ENCODE peak calls at places on chromosomes 13 and 19, in ten cellular contexts. J, K, P, M, V, U, Y, W, F and S are unnamed samples.

GRCh38 chr13:84315527-84315926 is 433.3 kb upstream of the SLITRK1 start:
- DNase-seq in J (no peak), K (no peak), P (no peak), M (no peak), V (no peak), U (no peak), Y (no peak), W (no peak), F (no peak), S (no peak)

GRCh38 chr19:3338541-3339181 is 27.7 kb upstream of the NFIC start:
- DNase-seq in J (peak; percentile 37), K (no peak), P (no peak), M (peak; percentile 59), V (no peak), U (peak; percentile 20), Y (peak; percentile 34), W (no peak), F (no peak), S (peak; percentile 7)

GRCh38 chr19:24062222-24062621 is 24.8 kb upstream of the ZNF254 start:
- DNase-seq in J (no peak), K (no peak), P (no peak), M (no peak), V (no peak), U (no peak), Y (no peak), W (no peak), F (no peak), S (no peak)

GRCh38 chr13:33262069-33262487 is 23.5 kb downstream of the STARD13 start:
- DNase-seq in J (peak; percentile 32), K (no peak), P (no peak), M (no peak), V (no peak), U (no peak), Y (no peak), W (no peak), F (no peak), S (no peak)

GRCh38 chr19:15372891-15373301 is 6.7 kb downstream of the AKAP8 start:
- DNase-seq in J (no peak), K (no peak), P (no peak), M (no peak), V (no peak), U (no peak), Y (no peak), W (no peak), F (no peak), S (no peak)

GRCh38 chr13:20132052-20132634 is 28.7 kb downstream of the GJA3 start:
- DNase-seq in J (no peak), K (no peak), P (no peak), M (no peak), V (no peak), U (no peak), Y (no peak), W (no peak), F (no peak), S (no peak)

GRCh38 chr19:51365211-51366049 is 758 bp downstream of the ETFB start:
- DNase-seq in J (peak; percentile 31), K (no peak), P (peak; percentile 65), M (no peak), V (peak; percentile 29), U (no peak), Y (no peak), W (no peak), F (peak; percentile 39), S (peak; percentile 49)

GRCh38 chr19:50331187-50332013 is 2.2 kb upstream of the KCNC3 start:
- DNase-seq in J (no peak), K (no peak), P (no peak), M (no peak), V (no peak), U (no peak), Y (no peak), W (no peak), F (no peak), S (no peak)

GRCh38 chr19:21835429-21835809 is 563 bp downstream of the ZNF43 start:
- DNase-seq in J (no peak), K (no peak), P (no peak), M (no peak), V (no peak), U (no peak), Y (no peak), W (no peak), F (no peak), S (no peak)

GRCh38 chr19:10137751-10138682 is 18.3 kb upstream of the EIF3G start:
- DNase-seq in J (no peak), K (peak; percentile 56), P (no peak), M (no peak), V (no peak), U (no peak), Y (no peak), W (no peak), F (peak; percentile 32), S (no peak)

GRCh38 chr19:53328967-53329366 is 4.6 kb upstream of the ZNF845 start:
- DNase-seq in J (peak; percentile 70), K (no peak), P (peak; percentile 5), M (no peak), V (no peak), U (peak; percentile 37), Y (no peak), W (peak; percentile 2), F (peak; percentile 21), S (peak; percentile 17)

GRCh38 chr19:35090795-35091214 is 24.8 kb upstream of the FXYD3 start:
- DNase-seq in J (no peak), K (no peak), P (no peak), M (no peak), V (no peak), U (no peak), Y (no peak), W (no peak), F (no peak), S (no peak)

GRCh38 chr13:32429406-32429909 is 1.5 kb upstream of the N4BP2L1 start:
- DNase-seq in J (no peak), K (no peak), P (no peak), M (no peak), V (no peak), U (no peak), Y (no peak), W (no peak), F (no peak), S (no peak)

GRCh38 chr19:47228937-47229673 is 1.9 kb downstream of the BBC3 start:
- DNase-seq in J (no peak), K (no peak), P (peak; percentile 58), M (peak; percentile 38), V (peak; percentile 36), U (peak; percentile 30), Y (peak; percentile 22), W (no peak), F (no peak), S (no peak)

GRCh38 chr19:42540071-42540553 is 11.8 kb upstream of the CEACAM1 start:
- DNase-seq in J (no peak), K (no peak), P (no peak), M (no peak), V (no peak), U (no peak), Y (no peak), W (no peak), F (no peak), S (no peak)

GRCh38 chr13:46134961-46135522 is 30.2 kb upstream of the CPB2 start:
- DNase-seq in J (no peak), K (no peak), P (peak; percentile 62), M (no peak), V (no peak), U (no peak), Y (no peak), W (no peak), F (no peak), S (no peak)

GRCh38 chr19:55305491-55305890 is 19.6 kb downstream of the TMEM150B start:
- DNase-seq in J (peak; percentile 31), K (peak; percentile 67), P (peak; percentile 45), M (peak; percentile 56), V (no peak), U (peak; percentile 44), Y (peak; percentile 55), W (no peak), F (no peak), S (peak; percentile 78)

GRCh38 chr13:101535192-101535746 is 82.8 kb downstream of the ITGBL1 start:
- DNase-seq in J (no peak), K (no peak), P (peak; percentile 55), M (no peak), V (no peak), U (no peak), Y (no peak), W (no peak), F (peak; percentile 28), S (no peak)

GRCh38 chr19:31430381-31430780 is 81.1 kb upstream of the TSHZ3 start:
- DNase-seq in J (no peak), K (no peak), P (no peak), M (no peak), V (no peak), U (no peak), Y (no peak), W (no peak), F (no peak), S (no peak)

GRCh38 chr13:76225815-76226489 is 589.8 kb downstream of the LMO7 start:
- DNase-seq in J (no peak), K (no peak), P (peak; percentile 69), M (no peak), V (peak; percentile 86), U (no peak), Y (no peak), W (no peak), F (peak; percentile 27), S (no peak)

GRCh38 chr19:611506-611869 is 21.8 kb downstream of the HCN2 start:
- DNase-seq in J (no peak), K (no peak), P (peak; percentile 93), M (no peak), V (peak; percentile 98), U (peak; percentile 71), Y (peak; percentile 64), W (peak; percentile 67), F (peak; percentile 69), S (no peak)

GRCh38 chr13:33542309-33543088 is 256.9 kb upstream of the STARD13 start:
- DNase-seq in J (peak; percentile 99), K (peak; percentile 80), P (peak; percentile 100), M (peak; percentile 97), V (peak; percentile 99), U (peak; percentile 99), Y (peak; percentile 98), W (peak; percentile 92), F (peak; percentile 99), S (peak; percentile 85)

GRCh38 chr19:1956868-1957492 is 16.0 kb downstream of the CSNK1G2 start:
- DNase-seq in J (no peak), K (peak; percentile 87), P (no peak), M (no peak), V (no peak), U (no peak), Y (no peak), W (no peak), F (no peak), S (no peak)

GRCh38 chr13:50596776-50597203 is 246.7 kb downstream of the DLEU7 start:
- DNase-seq in J (no peak), K (no peak), P (no peak), M (no peak), V (no peak), U (no peak), Y (no peak), W (no peak), F (no peak), S (no peak)

GRCh38 chr19:16067205-16067938 is 8.9 kb upstream of the TPM4 start:
- DNase-seq in J (peak; percentile 88), K (peak; percentile 61), P (peak; percentile 85), M (no peak), V (peak; percentile 83), U (no peak), Y (no peak), W (no peak), F (peak; percentile 56), S (no peak)

GRCh38 chr13:20465218-20465879 is 60.3 kb downstream of the CRYL1 start:
- DNase-seq in J (no peak), K (no peak), P (no peak), M (no peak), V (no peak), U (no peak), Y (no peak), W (no peak), F (no peak), S (no peak)

GRCh38 chr13:113882266-113882627 is 18.4 kb upstream of the GAS6 start:
- DNase-seq in J (no peak), K (peak; percentile 55), P (no peak), M (no peak), V (no peak), U (no peak), Y (no peak), W (no peak), F (no peak), S (no peak)

GRCh38 chr13:21034602-21035190 is 26.7 kb downstream of the LATS2 start:
- DNase-seq in J (no peak), K (no peak), P (peak; percentile 62), M (no peak), V (peak; percentile 41), U (no peak), Y (no peak), W (no peak), F (no peak), S (no peak)